ENCODE peak calls at places on chromosomes 2 and 18, in seven cellular contexts. P is effector CD8-positive, alpha-beta T cell; F is CD8-positive, alpha-beta memory T cell; N is COLO829; I is ascending aorta; G is midbrain; L is lung. O is an unnamed sample.

GRCh38 chr2:240154606-240155005 is 14.1 kb upstream of the OTOS start:
- DNase-seq in P (no peak), F (no peak), N (no peak), I (no peak), G (no peak), L (no peak), O (no peak)

GRCh38 chr18:48254077-48254602 is 155.0 kb downstream of the ZBTB7C start:
- DNase-seq in P (no peak), F (no peak), N (no peak), I (no peak), G (no peak), L (no peak), O (no peak)

GRCh38 chr2:42793314-42794270 is 1.2 kb upstream of the HAAO start:
- DNase-seq in P (no peak), F (no peak), N (no peak), I (no peak), G (no peak), L (no peak), O (no peak)

GRCh38 chr2:134718956-134719814 is at the start of gene TMEM163:
- DNase-seq in P (peak; percentile 1), F (peak; percentile 24), N (no peak), I (no peak), G (no peak), L (no peak), O (no peak)

GRCh38 chr2:127857494-127857818 is 499 bp downstream of the POLR2D start:
- DNase-seq in P (no peak), F (no peak), N (no peak), I (no peak), G (peak; percentile 21), L (no peak), O (no peak)

GRCh38 chr2:144583741-144584453 is 64.0 kb upstream of the ZEB2 start:
- DNase-seq in P (no peak), F (no peak), N (no peak), I (no peak), G (no peak), L (no peak), O (peak; percentile 42)

GRCh38 chr2:238851026-238851425 is 3.1 kb downstream of the TWIST2 start:
- DNase-seq in P (no peak), F (no peak), N (no peak), I (no peak), G (no peak), L (no peak), O (no peak)

GRCh38 chr18:2919600-2919999 is 72.8 kb downstream of the EMILIN2 start:
- DNase-seq in P (no peak), F (no peak), N (no peak), I (no peak), G (no peak), L (peak; percentile 20), O (no peak)

GRCh38 chr2:226977775-226978190 is 141.9 kb downstream of the RHBDD1 start:
- DNase-seq in P (no peak), F (no peak), N (peak; percentile 77), I (no peak), G (no peak), L (no peak), O (no peak)

GRCh38 chr2:202754936-202755335 is 116.6 kb downstream of the ICA1L start:
- DNase-seq in P (no peak), F (no peak), N (no peak), I (no peak), G (no peak), L (no peak), O (no peak)

GRCh38 chr2:85719609-85720240 is 25.6 kb downstream of the GNLY start:
- DNase-seq in P (no peak), F (no peak), N (no peak), I (no peak), G (no peak), L (no peak), O (no peak)

O was measured in HS-27A.